ENCODE peak calls at places on chromosomes 3 and 15, in six cellular contexts. O, Q, B, T, J and M are unnamed samples.

GRCh38 chr15:40594429-40594836 is 384 bp downstream of the KNL1 start:
- DNase-seq in O (no peak), Q (peak; percentile 88), B (no peak), T (no peak), J (peak; percentile 58), M (peak; percentile 86)

GRCh38 chr15:80825361-80826030 is 46.3 kb downstream of the CEMIP start:
- DNase-seq in O (no peak), Q (no peak), B (no peak), T (no peak), J (no peak), M (no peak)

GRCh38 chr3:174132006-174132405 is 727.1 kb upstream of the NAALADL2 start:
- DNase-seq in O (no peak), Q (no peak), B (no peak), T (no peak), J (no peak), M (no peak)

GRCh38 chr15:97023131-97023844 is 692.8 kb downstream of the NR2F2 start:
- DNase-seq in O (no peak), Q (no peak), B (no peak), T (no peak), J (peak; percentile 50), M (no peak)

GRCh38 chr3:131794766-131795381 is 239.9 kb downstream of the CPNE4 start:
- DNase-seq in O (peak; percentile 3), Q (no peak), B (no peak), T (no peak), J (peak; percentile 62), M (peak; percentile 88)

GRCh38 chr3:104596551-104596950 is 770.2 kb upstream of the ALCAM start:
- DNase-seq in O (no peak), Q (no peak), B (no peak), T (no peak), J (peak; percentile 54), M (peak; percentile 79)

GRCh38 chr3:112984485-112984884 is 6.3 kb upstream of the GTPBP8 start:
- DNase-seq in O (no peak), Q (no peak), B (peak; percentile 24), T (no peak), J (peak; percentile 61), M (no peak)

GRCh38 chr3:164550857-164551256 is 527.4 kb downstream of the SI start:
- DNase-seq in O (no peak), Q (no peak), B (no peak), T (no peak), J (no peak), M (no peak)

GRCh38 chr3:78351338-78351737 is 1311.4 kb downstream of the ROBO2 start:
- DNase-seq in O (no peak), Q (no peak), B (no peak), T (no peak), J (no peak), M (no peak)

GRCh38 chr3:43794776-43795175 is 104.0 kb downstream of the ABHD5 start:
- DNase-seq in O (no peak), Q (peak; percentile 72), B (no peak), T (no peak), J (no peak), M (no peak)

GRCh38 chr3:108153451-108153981 is 62.7 kb upstream of the CD47 start:
- DNase-seq in O (peak; percentile 45), Q (no peak), B (peak; percentile 29), T (peak; percentile 4), J (peak; percentile 57), M (peak; percentile 90)

GRCh38 chr15:25403771-25404170 is 35.1 kb downstream of the UBE3A start:
- DNase-seq in O (no peak), Q (no peak), B (no peak), T (no peak), J (peak; percentile 23), M (peak; percentile 72)

GRCh38 chr3:117874028-117874765 is 1160.4 kb downstream of the IGSF11 start:
- DNase-seq in O (no peak), Q (no peak), B (no peak), T (no peak), J (no peak), M (no peak)